ENCODE peak calls at places on chromosomes 2 and 18, in seven cellular contexts. T, Q, P, Y, Z, N and C are unnamed samples.

GRCh38 chr18:8366656-8367055 is 242.6 kb upstream of the RAB12 start:
- DNase-seq in T (no peak), Q (no peak), P (no peak), Y (no peak), Z (no peak), N (no peak), C (peak; percentile 26)

GRCh38 chr2:120869036-120869435 is 133.4 kb downstream of the GLI2 start:
- DNase-seq in T (no peak), Q (peak; percentile 25), P (no peak), Y (no peak), Z (no peak), N (no peak), C (no peak)

GRCh38 chr2:235050992-235051351 is 99.2 kb downstream of the SH3BP4 start:
- DNase-seq in T (peak; percentile 94), Q (peak; percentile 89), P (peak; percentile 36), Y (peak; percentile 86), Z (no peak), N (peak; percentile 97), C (peak; percentile 97)

GRCh38 chr2:2061091-2061696 is 269.9 kb downstream of the MYT1L start:
- DNase-seq in T (no peak), Q (no peak), P (no peak), Y (no peak), Z (no peak), N (no peak), C (no peak)

GRCh38 chr2:118046628-118047210 is 32.8 kb upstream of the CCDC93 start:
- DNase-seq in T (no peak), Q (no peak), P (peak; percentile 52), Y (no peak), Z (no peak), N (no peak), C (no peak)

GRCh38 chr2:149098722-149099121 is 60.2 kb downstream of the LYPD6B start:
- DNase-seq in T (no peak), Q (no peak), P (no peak), Y (no peak), Z (no peak), N (no peak), C (no peak)

GRCh38 chr18:49055787-49056186 is 105.0 kb upstream of the SMAD7 start:
- DNase-seq in T (peak; percentile 59), Q (peak; percentile 79), P (no peak), Y (peak; percentile 84), Z (peak; percentile 44), N (peak; percentile 14), C (no peak)

GRCh38 chr2:85753525-85754312 is at the start of gene ATOH8:
- DNase-seq in T (peak; percentile 73), Q (peak; percentile 89), P (peak; percentile 64), Y (peak; percentile 81), Z (peak; percentile 23), N (no peak), C (peak; percentile 35)

GRCh38 chr2:43146083-43146482 is 80.3 kb downstream of the ZFP36L2 start:
- DNase-seq in T (no peak), Q (no peak), P (no peak), Y (no peak), Z (no peak), N (no peak), C (no peak)

GRCh38 chr2:10454505-10454904 is 6.4 kb upstream of the ODC1 start:
- DNase-seq in T (peak; percentile 51), Q (no peak), P (no peak), Y (no peak), Z (no peak), N (no peak), C (no peak)

GRCh38 chr2:126843046-126843445 is 55.6 kb upstream of the TEX51 start:
- DNase-seq in T (no peak), Q (no peak), P (no peak), Y (no peak), Z (no peak), N (no peak), C (no peak)

GRCh38 chr2:98912221-98912851 is 23.7 kb downstream of the CRACDL start:
- DNase-seq in T (peak; percentile 55), Q (no peak), P (no peak), Y (peak; percentile 68), Z (no peak), N (peak; percentile 59), C (no peak)

GRCh38 chr2:211611621-211612020 is 927.0 kb downstream of the ERBB4 start:
- DNase-seq in T (no peak), Q (no peak), P (no peak), Y (no peak), Z (no peak), N (no peak), C (no peak)
- TF ChIP-seq CTCF in T (no peak), Q (no peak), P (no peak), Y (no peak), Z (no peak), N (no peak), C (no peak)

GRCh38 chr2:230870544-230871360 is 6.0 kb downstream of the ITM2C start:
- DNase-seq in T (no peak), Q (peak; percentile 43), P (peak; percentile 66), Y (no peak), Z (no peak), N (peak; percentile 61), C (peak; percentile 57)
- H3K4me3 ChIP-seq in T (no peak overlapping the region), Q (no peak overlapping the region), P (no peak overlapping the region), Y (no peak overlapping the region), Z (no peak overlapping the region), N (no peak overlapping the region), C (peak overlapping the region; percentile 37)

GRCh38 chr2:207540431-207540830 is 10.7 kb downstream of the CREB1 start:
- DNase-seq in T (no peak), Q (no peak), P (no peak), Y (no peak), Z (no peak), N (no peak), C (no peak)

GRCh38 chr2:207539470-207539869 is 9.7 kb downstream of the CREB1 start:
- DNase-seq in T (no peak), Q (no peak), P (no peak), Y (no peak), Z (no peak), N (no peak), C (no peak)

GRCh38 chr2:207546822-207547221 is 17.1 kb downstream of the CREB1 start:
- DNase-seq in T (no peak), Q (no peak), P (no peak), Y (no peak), Z (no peak), N (no peak), C (no peak)

GRCh38 chr2:207541933-207542332 is 12.2 kb downstream of the CREB1 start:
- DNase-seq in T (no peak), Q (no peak), P (no peak), Y (no peak), Z (no peak), N (no peak), C (no peak)

DNA sequence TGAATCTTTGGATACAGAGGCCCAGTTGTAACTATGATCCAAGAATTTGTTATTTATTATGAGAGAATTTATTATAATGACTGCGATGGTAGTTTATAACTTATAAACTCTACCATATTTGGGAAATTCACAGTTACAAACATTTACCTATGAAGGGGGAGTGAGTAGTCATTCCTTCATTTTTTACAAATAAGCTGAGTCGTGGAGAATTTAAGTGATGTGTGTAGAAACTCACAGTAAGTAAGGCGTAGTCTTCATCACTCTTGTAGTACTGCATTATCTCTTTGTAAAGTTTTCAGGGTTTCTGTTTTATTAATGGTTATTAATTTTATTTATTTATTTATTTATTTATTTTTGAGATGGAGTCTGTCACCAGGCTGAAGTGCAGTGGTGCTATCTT is 13.5 kb downstream of the CREB1 start:
- DNase-seq in T (no peak), Q (no peak), P (no peak), Y (no peak), Z (no peak), N (no peak), C (no peak)
- H3K36me3 ChIP-seq in T (no peaks in the 10 kb centered on the region), Q (no peaks in the 10 kb centered on the region), P (no peaks in the 10 kb centered on the region), Y (no peaks in the 10 kb centered on the region), Z (no peaks in the 10 kb centered on the region), N (no peaks in the 10 kb centered on the region), C (no peaks in the 10 kb centered on the region)

GRCh38 chr2:239963646-239964205 is 61.4 kb downstream of the NDUFA10 start:
- DNase-seq in T (no peak), Q (peak; percentile 42), P (no peak), Y (no peak), Z (no peak), N (no peak), C (no peak)

GRCh38 chr2:239959059-239959971 is 65.8 kb downstream of the NDUFA10 start:
- DNase-seq in T (no peak), Q (no peak), P (no peak), Y (no peak), Z (no peak), N (no peak), C (no peak)

GRCh38 chr2:239961662-239962220 is 63.4 kb downstream of the NDUFA10 start:
- DNase-seq in T (no peak), Q (no peak), P (no peak), Y (no peak), Z (no peak), N (no peak), C (no peak)

GRCh38 chr2:239962890-239963591 is 62.1 kb downstream of the NDUFA10 start:
- DNase-seq in T (no peak), Q (no peak), P (no peak), Y (no peak), Z (no peak), N (no peak), C (no peak)

DNA sequence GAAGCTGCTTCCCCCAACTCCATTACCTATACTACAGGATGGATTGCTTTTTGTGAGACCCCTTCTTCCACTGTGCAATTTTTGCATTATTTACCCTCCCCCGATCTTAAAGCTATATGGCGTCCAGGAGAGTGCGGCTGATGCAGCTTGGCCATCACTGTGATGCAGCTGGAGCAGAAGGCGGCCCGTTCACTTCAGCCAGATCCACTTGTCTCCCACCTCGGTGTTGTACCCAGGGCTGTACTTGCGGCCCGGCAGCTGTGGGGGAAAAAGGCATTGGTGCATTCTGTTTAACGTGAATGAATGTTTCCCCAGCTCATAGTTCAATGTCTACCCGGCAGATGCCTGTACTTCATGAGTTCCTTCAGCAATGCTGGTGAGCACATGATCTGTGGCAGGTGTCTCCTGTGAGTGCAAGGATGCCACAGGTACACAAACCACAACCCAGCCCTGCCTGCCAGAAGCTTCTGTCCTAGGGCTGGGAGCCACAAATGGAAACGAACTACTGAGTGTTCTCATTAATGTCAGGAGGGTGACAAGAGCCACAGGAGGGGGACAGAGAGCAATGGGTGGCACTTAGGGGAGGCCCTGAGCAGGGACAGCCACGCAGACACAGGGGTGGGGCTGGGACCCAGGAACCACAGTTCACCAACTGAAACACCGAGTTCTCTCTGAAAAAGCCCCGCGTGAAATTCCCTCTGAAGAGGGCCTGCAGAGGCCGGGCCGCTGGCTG is 64.0 kb downstream of the NDUFA10 start:
- DNase-seq in T (no peak), Q (no peak), P (no peak), Y (no peak), Z (no peak), N (no peak), C (no peak)
- TF ChIP-seq CTCF in T (no peak), Q (no peak), P (no peak), Y (no peak), Z (peak; percentile 39), N (no peak), C (peak; percentile 4)